ENCODE peak calls at places on chromosome 20, in five cellular contexts. Z is fibroblast of lung, Q is left ventricle myocardium inferior, X is lung, C is breast epithelium. R is an unnamed sample. For H3K27me3, the result is how much of the 10 kb centered on the place peaks cover.

GRCh38 chr20:50394569-50394968 is 115.6 kb upstream of the PTPN1 start:
- DNase-seq in Z (no peak), Q (no peak), X (no peak), C (no peak), R (no peak)

GRCh38 chr20:59349277-59349676 is 48.9 kb downstream of the EDN3 start:
- DNase-seq in Z (no peak), Q (no peak), X (no peak), C (no peak), R (no peak)

GRCh38 chr20:3902446-3902845 is 13.3 kb downstream of the PANK2 start:
- DNase-seq in Z (no peak), Q (no peak), X (no peak), C (no peak), R (no peak)

GRCh38 chr20:45266977-45267376 is 12.6 kb upstream of the SLPI start:
- DNase-seq in Z (no peak), Q (no peak), X (no peak), C (no peak), R (no peak)

GRCh38 chr20:18138266-18138582 is 561 bp downstream of the KAT14 start:
- DNase-seq in Z (no peak), Q (no peak), X (no peak), C (no peak), R (no peak)

GRCh38 chr20:59194023-59194935 is 30.7 kb downstream of the ZNF831 start:
- DNase-seq in Z (no peak), Q (no peak), X (no peak), C (no peak), R (no peak)

GRCh38 chr20:1838479-1839279 is 56.5 kb upstream of the SIRPA start:
- DNase-seq in Z (no peak), Q (no peak), X (no peak), C (no peak), R (no peak)

GRCh38 chr20:58231678-58232077 is 3.2 kb upstream of the ANKRD60 start:
- DNase-seq in Z (no peak), Q (no peak), X (no peak), C (no peak), R (no peak)

GRCh38 chr20:48448601-48449384 is 379.0 kb downstream of the PREX1 start:
- DNase-seq in Z (peak), Q (no peak), X (no peak), C (no peak), R (no peak)

GRCh38 chr20:20095114-20095872 is 43.0 kb downstream of the CFAP61 start:
- DNase-seq in Z (no peak), Q (no peak), X (no peak), C (no peak), R (no peak)

GRCh38 chr20:51725584-51726176 is 42.5 kb downstream of the ATP9A start:
- DNase-seq in Z (no peak), Q (no peak), X (no peak), C (no peak), R (no peak)

GRCh38 chr20:3843490-3843889 is 3.1 kb upstream of the MAVS start:
- DNase-seq in Z (peak), Q (no peak), X (no peak), C (no peak), R (no peak)

GRCh38 chr20:53084408-53084997 is 112.3 kb downstream of the TSHZ2 start:
- DNase-seq in Z (no peak), Q (no peak), X (no peak), C (no peak), R (no peak)

GRCh38 chr20:60254901-60255411 is 296.7 kb downstream of the CDH26 start:
- DNase-seq in Z (peak), Q (no peak), X (no peak), C (no peak), R (no peak)

GRCh38 chr20:33789109-33789857 is 21.9 kb upstream of the CHMP4B start:
- DNase-seq in Z (peak), Q (no peak), X (peak), C (peak), R (no peak)

GRCh38 chr20:44028341-44028715 is 113.7 kb downstream of the TOX2 start:
- DNase-seq in Z (no peak), Q (no peak), X (no peak), C (no peak), R (no peak)

GRCh38 chr20:50296450-50297375 is 106.1 kb downstream of the CEBPB start:
- DNase-seq in Z (no peak), Q (no peak), X (no peak), C (no peak), R (no peak)

GRCh38 chr20:35034150-35034549 is 58.5 kb downstream of the TRPC4AP start:
- DNase-seq in Z (no peak), Q (no peak), X (no peak), C (no peak), R (no peak)

GRCh38 chr20:24745617-24746350 is 203.3 kb upstream of the CST7 start:
- DNase-seq in Z (no peak), Q (no peak), X (no peak), C (no peak), R (no peak)

GRCh38 chr20:19440660-19441527 is 228.5 kb downstream of the SLC24A3 start:
- DNase-seq in Z (no peak), Q (no peak), X (no peak), C (no peak), R (no peak)

GRCh38 chr20:16263582-16263981 is 309.7 kb downstream of the KIF16B start:
- DNase-seq in Z (no peak), Q (no peak), X (no peak), C (no peak), R (no peak)

GRCh38 chr20:19973920-19974620 is 43.1 kb upstream of the NAA20 start:
- DNase-seq in Z (peak), Q (peak), X (peak), C (no peak), R (peak)

GRCh38 chr20:17542993-17543412 is 11.8 kb upstream of the BFSP1 start:
- DNase-seq in Z (peak), Q (no peak), X (no peak), C (no peak), R (no peak)

GRCh38 chr20:48743807-48744206 is 84.0 kb downstream of the PREX1 start:
- DNase-seq in Z (no peak), Q (no peak), X (no peak), C (no peak), R (no peak)

GRCh38 chr20:7155794-7156193 is 388.3 kb downstream of the BMP2 start:
- DNase-seq in Z (no peak), Q (no peak), X (no peak), C (no peak), R (no peak)

GRCh38 chr20:51059862-51060261 is 37.0 kb upstream of the KCNG1 start:
- DNase-seq in Z (peak), Q (no peak), X (no peak), C (no peak), R (no peak)

GRCh38 chr20:25310921-25311728 is 63.2 kb downstream of the PYGB start:
- DNase-seq in Z (peak), Q (no peak), X (no peak), C (peak), R (no peak)

GRCh38 chr20:39800548-39800947 is 838.4 kb downstream of the DHX35 start:
- DNase-seq in Z (peak), Q (peak), X (peak), C (no peak), R (peak)

GRCh38 chr20:44056010-44056698 is 130.8 kb downstream of the JPH2 start:
- DNase-seq in Z (no peak), Q (no peak), X (no peak), C (no peak), R (no peak)

GRCh38 chr20:16352321-16352720 is 220.9 kb downstream of the KIF16B start:
- DNase-seq in Z (no peak), Q (no peak), X (no peak), C (no peak), R (no peak)

GRCh38 chr20:51354769-51355319 is 187.7 kb downstream of the NFATC2 start:
- DNase-seq in Z (peak), Q (no peak), X (no peak), C (no peak), R (no peak)

GRCh38 chr20:64102647-64103354 is 4.6 kb downstream of the NPBWR2 start:
- DNase-seq in Z (no peak), Q (peak), X (no peak), C (no peak), R (no peak)

GRCh38 chr20:1427457-1428054 is 34.7 kb upstream of the FKBP1A start:
- DNase-seq in Z (no peak), Q (no peak), X (no peak), C (no peak), R (no peak)

GRCh38 chr20:44979090-44979621 is 12.8 kb downstream of the STK4 start:
- DNase-seq in Z (peak), Q (no peak), X (peak), C (no peak), R (no peak)

GRCh38 chr20:1818895-1819294 is 76.3 kb upstream of the SIRPA start:
- DNase-seq in Z (no peak), Q (no peak), X (no peak), C (no peak), R (no peak)

GRCh38 chr20:1535420-1536175 is 21.9 kb downstream of the SIRPD start:
- DNase-seq in Z (no peak), Q (peak), X (no peak), C (no peak), R (no peak)

GRCh38 chr20:41213150-41213820 is 75.9 kb downstream of the PLCG1 start:
- DNase-seq in Z (peak), Q (peak), X (no peak), C (no peak), R (peak)

GRCh38 chr20:48736636-48737035 is 91.2 kb downstream of the PREX1 start:
- DNase-seq in Z (no peak), Q (no peak), X (no peak), C (no peak), R (no peak)

GRCh38 chr20:51792960-51793359 is 9.4 kb downstream of the SALL4 start:
- DNase-seq in Z (no peak), Q (no peak), X (no peak), C (no peak), R (no peak)

GRCh38 chr20:51631011-51631950 is 88.8 kb upstream of the NFATC2 start:
- DNase-seq in Z (peak), Q (peak), X (peak), C (no peak), R (peak)

GRCh38 chr20:31538327-31538726 is 24.1 kb downstream of the HM13 start:
- DNase-seq in Z (no peak), Q (no peak), X (no peak), C (no peak), R (no peak)
- H3K27ac ChIP-seq in Z (no peak), Q (no peak), X (no peak), C (no peak), R (no peak)

GRCh38 chr20:9515761-9516657 is 1.6 kb downstream of the LAMP5 start:
- DNase-seq in Z (peak), Q (peak), X (peak), C (no peak), R (no peak)
- H3K27me3 ChIP-seq in Z (under half), Q (half or more), X (under half), C (under half), R (half or more)

GRCh38 chr20:61263084-61263695 is 11.1 kb downstream of the CDH4 start:
- DNase-seq in Z (no peak), Q (no peak), X (no peak), C (no peak), R (no peak)
- TF ChIP-seq CTCF in Z (peak), Q (peak), X (no peak), C (no peak), R (peak)

DNA sequence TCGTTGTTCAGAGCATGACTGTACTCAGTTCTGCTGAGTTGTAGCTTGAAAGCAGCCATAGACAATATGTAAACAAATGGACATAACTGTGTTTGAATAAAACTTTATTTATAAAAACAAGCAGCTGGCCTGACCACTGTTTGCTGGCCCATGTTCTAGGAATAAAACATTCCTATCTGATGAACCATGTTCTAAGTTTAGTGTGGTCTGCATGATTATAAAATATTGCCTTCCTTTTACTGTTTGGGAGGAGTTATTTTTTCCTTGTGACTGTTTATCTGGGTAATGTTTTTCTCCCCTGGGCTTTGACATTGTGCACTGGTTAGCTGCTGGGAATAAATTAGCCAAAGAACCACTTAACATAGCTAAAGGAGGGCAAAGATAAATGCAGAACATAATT is 55.1 kb downstream of the CDS2 start:
- DNase-seq in Z (peak), Q (no peak), X (no peak), C (no peak), R (no peak)
- H3K27ac ChIP-seq in Z (peak), Q (peak), X (no peak), C (no peak), R (peak)

GRCh38 chr20:62481441-62482135 is 5.8 kb upstream of the GATA5 start:
- DNase-seq in Z (no peak), Q (no peak), X (no peak), C (no peak), R (no peak)

GRCh38 chr20:62479218-62479617 is 3.4 kb upstream of the GATA5 start:
- DNase-seq in Z (no peak), Q (no peak), X (no peak), C (no peak), R (no peak)

GRCh38 chr20:62482136-62482833 is 6.5 kb upstream of the GATA5 start:
- DNase-seq in Z (no peak), Q (no peak), X (no peak), C (no peak), R (no peak)

GRCh38 chr20:62477669-62478450 is 2.1 kb upstream of the GATA5 start:
- DNase-seq in Z (no peak), Q (no peak), X (no peak), C (no peak), R (no peak)

GRCh38 chr20:62480318-62480717 is 4.5 kb upstream of the GATA5 start:
- DNase-seq in Z (no peak), Q (no peak), X (no peak), C (no peak), R (no peak)
- H3K27me3 ChIP-seq in Z (under half), Q (half or more), X (under half), C (under half), R (half or more)

GRCh38 chr20:23135449-23136447 is 49.6 kb upstream of the CD93 start:
- DNase-seq in Z (no peak), Q (no peak), X (no peak), C (no peak), R (no peak)
- TF ChIP-seq CTCF in Z (no peak), Q (no peak), X (no peak), C (no peak), R (no peak)

GRCh38 chr20:38179846-38180245 is 14.8 kb upstream of the TGM2 start:
- DNase-seq in Z (no peak), Q (no peak), X (no peak), C (no peak), R (no peak)
- H3K27ac ChIP-seq in Z (no peak), Q (no peak), X (no peak), C (no peak), R (no peak)